ENCODE peak calls at places on chromosomes 3 and 15, in ten cellular contexts. R, N, B, Z, A, Q, M, K, G and H are unnamed samples.

GRCh38 chr3:105904683-105905320 is 36.0 kb upstream of the CBLB start:
- DNase-seq in N (no peak), A (no peak), B (peak; percentile 59), G (no peak), Z (peak; percentile 22), M (no peak), Q (no peak), K (no peak), R (peak; percentile 45), H (peak; percentile 15)

GRCh38 chr3:195884691-195885035 is 23.7 kb downstream of the TNK2 start:
- DNase-seq in N (no peak), G (no peak), B (no peak), R (no peak), M (no peak), Z (no peak), A (no peak), Q (no peak), K (no peak), H (no peak)

GRCh38 chr3:30567139-30567753 is 39.2 kb upstream of the TGFBR2 start:
- DNase-seq in N (no peak), M (no peak), Z (no peak), Q (no peak), K (no peak), A (no peak), B (no peak), R (no peak), G (no peak), H (no peak)

GRCh38 chr3:128835096-128835495 is 44.3 kb upstream of the ACAD9 start:
- DNase-seq in Q (no peak), K (no peak), Z (no peak), G (no peak), R (no peak), B (no peak), N (no peak), M (no peak), A (no peak), H (no peak)

GRCh38 chr15:63905558-63906265 is 72.0 kb upstream of the HERC1 start:
- DNase-seq in Z (no peak), M (no peak), K (peak; percentile 56), B (no peak), R (no peak), Q (no peak), A (no peak), N (no peak), G (no peak), H (peak; percentile 58)

GRCh38 chr3:129304553-129305222 is 26.0 kb downstream of the HMCES start:
- DNase-seq in A (no peak), G (no peak), M (no peak), Z (no peak), R (no peak), K (no peak), N (no peak), B (no peak), Q (no peak), H (no peak)

GRCh38 chr15:60804986-60805949 is 326.3 kb upstream of the ICE2 start:
- DNase-seq in A (no peak), Z (no peak), B (no peak), G (no peak), R (peak; percentile 75), M (no peak), Q (no peak), K (no peak), N (no peak), H (peak; percentile 97)

GRCh38 chr15:74631935-74632560 is 16.4 kb downstream of the CLK3 start:
- DNase-seq in M (peak; percentile 76), N (peak; percentile 42), Q (peak; percentile 42), R (peak; percentile 40), G (peak; percentile 78), K (peak; percentile 79), A (no peak), B (peak; percentile 49), Z (peak; percentile 49), H (no peak)

GRCh38 chr15:40106203-40107161 is 2.2 kb downstream of the BMF start:
- DNase-seq in Z (peak; percentile 40), B (peak; percentile 70), N (no peak), A (peak; percentile 77), Q (no peak), R (peak; percentile 73), K (peak; percentile 85), M (no peak), G (peak; percentile 82), H (no peak)

GRCh38 chr15:38069506-38069905 is 135.1 kb downstream of the TMCO5A start:
- DNase-seq in B (peak; percentile 87), Q (no peak), G (peak; percentile 45), Z (peak; percentile 75), N (no peak), R (peak; percentile 88), M (peak; percentile 13), K (peak; percentile 36), A (no peak), H (no peak)